ENCODE peak calls at places on chromosomes 6 and 20, in ten cellular contexts. J, Y, P, M, C, R, D, T, B and I are unnamed samples. For H3K36me3 and H3K4me1, the result is how much of the 10 kb centered on the place peaks cover.

GRCh38 chr6:151445482-151445881 is 6.4 kb downstream of the RMND1 start:
- DNase-seq in J (no peak), Y (no peak), P (no peak), M (no peak), C (no peak), R (peak), D (no peak), T (no peak), B (no peak), I (peak)

GRCh38 chr6:168418151-168418551 is 22.8 kb upstream of the SMOC2 start:
- DNase-seq in J (no peak), Y (no peak), P (peak), M (no peak), C (no peak), R (no peak), D (no peak), T (no peak), B (no peak), I (no peak)

GRCh38 chr6:53992522-53992921 is 118.7 kb upstream of the MLIP start:
- DNase-seq in J (no peak), Y (no peak), P (no peak), M (no peak), C (no peak), R (no peak), D (no peak), T (no peak), B (no peak), I (no peak)

GRCh38 chr6:43972915-43973304 is 154.3 kb downstream of the MRPL14 start:
- DNase-seq in J (peak), Y (no peak), P (peak), M (no peak), C (peak), R (peak), D (peak), T (no peak), B (no peak), I (no peak)

GRCh38 chr6:108559884-108560462 is 744 bp upstream of the FOXO3 start:
- DNase-seq in J (no peak), Y (peak), P (peak), M (no peak), C (peak), R (peak), D (peak), T (no peak), B (peak), I (peak)

GRCh38 chr20:17854307-17854903 is 114.2 kb downstream of the SNX5 start:
- DNase-seq in J (peak), Y (peak), P (no peak), M (no peak), C (peak), R (peak), D (no peak), T (no peak), B (peak), I (peak)

GRCh38 chr20:31476648-31477220 is 1.6 kb downstream of the REM1 start:
- DNase-seq in J (no peak), Y (no peak), P (no peak), M (no peak), C (no peak), R (no peak), D (no peak), T (no peak), B (no peak), I (peak)

GRCh38 chr6:28172006-28172405 is 30.3 kb downstream of the ZKSCAN8 start:
- DNase-seq in J (no peak), Y (no peak), P (no peak), M (no peak), C (no peak), R (no peak), D (no peak), T (no peak), B (no peak), I (no peak)

GRCh38 chr20:29443819-29444218 is 1813.6 kb upstream of the DEFB115 start:
- DNase-seq in J (no peak), Y (no peak), P (no peak), M (peak), C (no peak), R (no peak), D (no peak), T (no peak), B (no peak), I (no peak)

GRCh38 chr20:63518946-63519764 is 1.4 kb upstream of the PPDPF start:
- DNase-seq in J (no peak), Y (no peak), P (no peak), M (no peak), C (no peak), R (no peak), D (no peak), T (peak), B (no peak), I (peak)

GRCh38 chr6:29864037-29864795 is 36.6 kb downstream of the HLA-G start:
- DNase-seq in J (no peak), Y (no peak), P (no peak), M (no peak), C (no peak), R (peak), D (no peak), T (no peak), B (no peak), I (no peak)

GRCh38 chr6:16236009-16236501 is 2.3 kb upstream of the GMPR start:
- DNase-seq in J (no peak), Y (no peak), P (no peak), M (no peak), C (no peak), R (no peak), D (no peak), T (no peak), B (no peak), I (no peak)

GRCh38 chr6:159360306-159360705 is 191.1 kb downstream of the FNDC1 start:
- DNase-seq in J (no peak), Y (no peak), P (peak), M (no peak), C (no peak), R (peak), D (no peak), T (no peak), B (no peak), I (no peak)

GRCh38 chr6:107180114-107180513 is 64.8 kb upstream of the BEND3 start:
- DNase-seq in J (no peak), Y (no peak), P (no peak), M (no peak), C (no peak), R (no peak), D (no peak), T (no peak), B (no peak), I (no peak)

GRCh38 chr6:35896228-35896627 is 24.7 kb downstream of the SRPK1 start:
- DNase-seq in J (no peak), Y (no peak), P (no peak), M (no peak), C (no peak), R (no peak), D (no peak), T (no peak), B (no peak), I (no peak)

GRCh38 chr20:49262444-49262843 is 15.4 kb downstream of the ZNFX1 start:
- DNase-seq in J (no peak), Y (no peak), P (no peak), M (no peak), C (no peak), R (no peak), D (no peak), T (no peak), B (no peak), I (no peak)
- H3K36me3 ChIP-seq in J (half or more), Y (under half), P (half or more), M (half or more), C (under half), R (under half), D (half or more), T (half or more), B (under half), I (half or more)

DNA sequence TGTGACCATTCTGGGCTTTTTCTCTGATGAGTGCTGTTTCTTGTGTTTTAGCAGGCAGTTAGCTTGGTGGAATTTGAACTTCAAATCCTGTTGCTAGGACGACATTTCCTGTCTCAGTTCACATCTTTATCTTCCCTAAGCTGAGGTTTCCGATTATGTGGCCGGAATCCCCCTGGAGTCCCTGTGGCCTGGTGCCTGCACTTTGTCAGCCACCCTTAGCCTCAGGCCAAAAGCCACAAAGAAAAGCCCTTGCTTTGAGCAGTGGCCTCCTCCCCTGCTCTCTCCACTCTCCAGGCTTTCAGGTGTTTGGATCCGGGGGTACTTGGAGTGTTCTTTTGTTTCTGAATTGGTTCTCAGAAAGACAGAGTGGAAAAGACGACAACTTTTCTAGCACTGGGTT is 59.9 kb upstream of the PMEPA1 start:
- DNase-seq in J (no peak), Y (no peak), P (no peak), M (no peak), C (no peak), R (no peak), D (peak), T (no peak), B (no peak), I (no peak)
- H3K4me1 ChIP-seq in J (under half), Y (under half), P (under half), M (under half), C (under half), R (under half), D (under half), T (under half), B (under half), I (under half)

GRCh38 chr6:21694168-21694567 is 100.6 kb downstream of the SOX4 start:
- DNase-seq in J (no peak), Y (no peak), P (no peak), M (no peak), C (no peak), R (no peak), D (no peak), T (no peak), B (no peak), I (no peak)

DNA sequence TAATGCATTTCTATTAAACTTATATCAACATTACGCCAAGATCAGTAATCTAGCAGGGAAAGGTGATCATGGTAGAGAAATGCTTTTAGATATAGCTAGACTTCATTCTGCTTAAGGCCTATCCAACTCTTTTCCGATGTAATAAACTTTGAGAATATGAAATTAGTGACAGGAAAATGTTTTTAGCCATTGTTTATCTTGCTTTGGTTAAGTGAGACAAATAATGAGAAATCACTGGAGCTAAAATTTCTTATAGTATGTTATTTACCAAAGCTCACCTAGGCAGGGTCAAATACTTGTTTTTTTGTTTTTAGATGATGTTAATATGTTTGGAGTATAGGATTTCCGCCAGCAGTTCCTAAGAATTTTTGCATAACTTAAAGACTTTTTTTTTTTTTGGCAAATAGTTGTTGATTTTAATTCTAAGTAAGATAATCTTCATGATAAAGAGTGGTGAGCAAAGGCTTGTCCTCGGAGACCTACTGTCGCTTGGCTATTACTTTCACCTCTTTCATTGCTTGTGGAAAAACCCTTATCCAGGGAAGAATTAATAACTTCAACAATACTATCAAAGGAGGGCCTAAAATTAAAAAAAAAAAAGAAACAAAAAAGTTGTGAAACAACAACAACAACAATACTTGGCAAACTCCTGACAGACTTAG is 98.3 kb downstream of the SOX4 start:
- DNase-seq in J (no peak), Y (no peak), P (no peak), M (no peak), C (no peak), R (no peak), D (no peak), T (no peak), B (no peak), I (no peak)
- H3K36me3 ChIP-seq in J (under half), Y (under half), P (under half), M (under half), C (under half), R (under half), D (under half), T (under half), B (under half), I (under half)

GRCh38 chr6:149055195-149055899 is 262.2 kb upstream of the TAB2 start:
- DNase-seq in J (no peak), Y (no peak), P (no peak), M (no peak), C (no peak), R (no peak), D (no peak), T (no peak), B (no peak), I (no peak)

GRCh38 chr6:149054559-149055194 is 262.8 kb upstream of the TAB2 start:
- DNase-seq in J (no peak), Y (no peak), P (no peak), M (no peak), C (no peak), R (no peak), D (no peak), T (no peak), B (no peak), I (no peak)

GRCh38 chr6:149059557-149059956 is 258.0 kb upstream of the TAB2 start:
- DNase-seq in J (no peak), Y (no peak), P (no peak), M (peak), C (no peak), R (peak), D (no peak), T (no peak), B (no peak), I (no peak)

GRCh38 chr6:149057464-149057840 is 260.1 kb upstream of the TAB2 start:
- DNase-seq in J (no peak), Y (no peak), P (no peak), M (no peak), C (no peak), R (no peak), D (no peak), T (no peak), B (no peak), I (no peak)

GRCh38 chr6:149056777-149057463 is 260.6 kb upstream of the TAB2 start:
- DNase-seq in J (no peak), Y (peak), P (no peak), M (no peak), C (no peak), R (no peak), D (no peak), T (no peak), B (no peak), I (no peak)
- H3K4me1 ChIP-seq in J (under half), Y (under half), P (under half), M (under half), C (under half), R (under half), D (under half), T (under half), B (under half), I (under half)

GRCh38 chr20:49230575-49231211 is 11.5 kb downstream of the DDX27 start:
- DNase-seq in J (peak), Y (no peak), P (peak), M (no peak), C (peak), R (no peak), D (peak), T (no peak), B (no peak), I (no peak)

GRCh38 chr20:49234831-49235230 is 15.6 kb downstream of the DDX27 start:
- DNase-seq in J (no peak), Y (no peak), P (no peak), M (no peak), C (no peak), R (no peak), D (no peak), T (no peak), B (no peak), I (no peak)

GRCh38 chr20:49231461-49231860 is 12.2 kb downstream of the DDX27 start:
- DNase-seq in J (no peak), Y (no peak), P (no peak), M (no peak), C (no peak), R (no peak), D (no peak), T (no peak), B (no peak), I (no peak)

GRCh38 chr20:49236301-49236700 is 17.1 kb downstream of the DDX27 start:
- DNase-seq in J (no peak), Y (no peak), P (no peak), M (no peak), C (peak), R (no peak), D (no peak), T (no peak), B (no peak), I (no peak)

DNA sequence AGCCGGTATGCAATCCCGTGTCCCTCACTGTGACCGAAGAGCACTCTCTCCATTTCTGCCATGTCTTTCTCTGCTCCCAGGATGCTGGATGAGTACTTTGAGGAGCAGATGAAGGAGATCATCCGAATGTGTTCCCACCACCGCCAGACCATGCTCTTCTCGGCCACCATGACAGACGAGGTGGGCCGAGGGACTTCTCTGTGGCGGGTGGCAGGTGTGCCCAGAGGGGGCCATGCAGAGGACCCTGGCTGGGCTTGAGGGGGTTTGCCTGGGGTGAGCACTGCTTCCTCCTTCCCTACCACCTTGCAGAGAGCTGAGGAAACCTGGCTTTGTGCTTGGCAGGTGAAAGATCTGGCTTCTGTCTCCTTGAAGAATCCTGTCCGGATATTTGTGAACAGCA is 14.0 kb downstream of the DDX27 start:
- DNase-seq in J (no peak), Y (no peak), P (no peak), M (no peak), C (no peak), R (no peak), D (no peak), T (no peak), B (no peak), I (no peak)
- H3K36me3 ChIP-seq in J (half or more), Y (under half), P (half or more), M (half or more), C (under half), R (under half), D (half or more), T (half or more), B (under half), I (half or more)

DNA sequence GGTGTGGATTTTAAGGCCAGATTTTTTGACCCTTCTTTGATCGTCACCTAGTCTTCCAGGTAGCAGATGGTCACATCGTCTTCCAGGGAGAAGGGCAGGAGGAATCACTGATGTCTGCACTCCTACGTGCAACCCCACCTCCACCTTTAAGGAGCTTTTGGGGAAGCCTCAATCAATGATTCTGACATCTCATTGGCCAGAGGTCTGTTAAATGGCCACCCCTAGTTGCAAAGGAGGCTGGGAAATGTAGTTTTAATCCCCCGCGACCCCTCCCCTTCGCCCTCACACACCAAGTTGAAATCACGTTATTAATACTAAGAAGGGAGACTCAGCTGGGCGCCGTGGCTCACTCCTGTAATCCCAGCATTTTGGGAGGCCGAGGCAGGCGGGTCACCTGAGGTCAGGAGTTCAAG is 151.4 kb downstream of the BCAS1 start:
- DNase-seq in J (no peak), Y (peak), P (no peak), M (no peak), C (no peak), R (no peak), D (no peak), T (no peak), B (peak), I (no peak)
- H3K4me1 ChIP-seq in J (half or more), Y (under half), P (under half), M (under half), C (under half), R (under half), D (half or more), T (under half), B (under half), I (under half)

DNA sequence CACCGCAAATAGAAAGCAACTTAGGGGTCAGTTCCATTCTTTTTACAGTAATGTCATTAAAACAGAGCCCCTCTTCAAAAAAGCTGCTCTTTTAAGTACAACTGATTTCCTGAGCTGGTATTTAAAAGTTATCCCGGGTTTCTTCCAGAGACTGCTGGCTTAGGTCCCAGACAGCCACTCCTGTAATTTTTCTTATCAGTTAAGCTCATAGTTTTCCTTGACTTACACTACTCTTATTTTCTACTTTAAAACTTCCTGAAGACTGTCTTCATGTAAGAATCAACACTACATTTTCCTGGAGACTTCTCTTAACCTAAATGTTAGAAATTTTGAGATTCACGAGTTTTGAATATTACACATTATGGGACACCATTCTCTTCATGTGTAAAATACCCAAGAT is 48.2 kb downstream of the MAP3K7 start:
- DNase-seq in J (no peak), Y (peak), P (no peak), M (no peak), C (peak), R (peak), D (no peak), T (no peak), B (no peak), I (no peak)
- H3K36me3 ChIP-seq in J (under half), Y (under half), P (half or more), M (under half), C (under half), R (under half), D (under half), T (under half), B (under half), I (under half)

DNA sequence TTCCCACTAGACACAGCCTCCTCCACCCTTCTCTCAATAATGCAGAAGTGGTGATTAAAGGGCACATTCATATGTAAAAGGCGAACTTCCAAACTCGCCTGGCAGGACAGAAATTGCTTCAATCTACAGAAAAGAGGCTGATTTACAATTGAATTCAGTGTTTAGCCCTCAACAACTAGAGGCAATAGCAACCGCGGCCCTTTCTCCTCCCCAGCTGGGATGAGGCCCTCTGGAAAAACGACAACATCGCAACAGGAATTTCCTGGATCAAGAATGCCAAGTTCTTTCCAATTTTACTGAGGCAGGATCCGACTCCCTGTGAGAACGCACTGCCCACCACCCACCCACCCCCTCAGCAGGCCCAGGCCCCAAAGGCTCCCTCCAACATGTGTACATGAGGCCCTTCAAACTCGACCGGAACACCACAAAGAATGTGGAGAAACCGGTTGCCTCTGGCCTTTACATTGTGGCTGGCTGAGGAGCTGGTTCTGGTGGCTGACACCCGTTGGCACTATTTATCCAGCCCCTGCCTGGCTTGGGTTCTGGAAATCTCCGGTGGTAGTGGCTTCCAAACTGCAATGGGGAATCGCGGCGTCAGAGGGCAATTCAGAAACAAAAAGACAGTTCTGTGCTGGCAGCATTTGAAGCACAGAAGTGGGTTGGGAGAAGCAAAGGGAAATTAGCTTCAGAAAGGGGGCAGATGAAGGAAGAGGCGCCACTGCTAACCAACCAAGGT is 36.8 kb downstream of the ZMYND8 start:
- DNase-seq in J (peak), Y (peak), P (peak), M (no peak), C (peak), R (peak), D (peak), T (no peak), B (peak), I (peak)
- H3K4me1 ChIP-seq in J (half or more), Y (half or more), P (half or more), M (under half), C (under half), R (under half), D (half or more), T (half or more), B (half or more), I (half or more)